ENCODE peak calls at places on chromosome 10, in ten cellular contexts. B is GM23248, R is fibroblast of lung, Z is aorta, T is ascending aorta, V is SK-N-SH, H is PC-3, L is GM23338, M is heart right ventricle, J is neuronal stem cell. G is an unnamed sample. For H3K27me3, the result is how much of the 10 kb centered on the place peaks cover.

GRCh38 chr10:114405011-114405350 is 679 bp upstream of the AFAP1L2 start:
- DNase-seq in B (no peak), R (no peak), Z (no peak), T (peak), V (no peak), H (no peak), L (no peak), M (no peak), J (no peak), G (no peak)

GRCh38 chr10:123800299-123800698 is 91.3 kb downstream of the CPXM2 start:
- DNase-seq in B (peak), R (no peak), Z (no peak), T (peak), V (no peak), H (no peak), L (no peak), M (peak), J (no peak), G (no peak)

GRCh38 chr10:71344154-71344915 is 25.3 kb downstream of the SLC29A3 start:
- DNase-seq in B (no peak), R (no peak), Z (no peak), T (no peak), V (no peak), H (no peak), L (peak), M (no peak), J (no peak), G (peak)

GRCh38 chr10:91042069-91042468 is 121.2 kb upstream of the ANKRD1 start:
- DNase-seq in B (no peak), R (peak), Z (no peak), T (no peak), V (no peak), H (no peak), L (no peak), M (no peak), J (no peak), G (no peak)

GRCh38 chr10:101032637-101033201 is 1.7 kb downstream of the SFXN3 start:
- DNase-seq in B (peak), R (peak), Z (peak), T (peak), V (peak), H (peak), L (no peak), M (peak), J (no peak), G (no peak)

GRCh38 chr10:35765039-35765662 is 123.1 kb upstream of the FZD8 start:
- DNase-seq in B (peak), R (no peak), Z (no peak), T (no peak), V (no peak), H (no peak), L (peak), M (peak), J (no peak), G (peak)

GRCh38 chr10:15116225-15116624 is 19.1 kb downstream of the RPP38 start:
- DNase-seq in B (no peak), R (no peak), Z (no peak), T (no peak), V (no peak), H (no peak), L (no peak), M (no peak), J (no peak), G (no peak)

GRCh38 chr10:34717429-34717828 is 97.7 kb downstream of the PARD3 start:
- DNase-seq in B (no peak), R (no peak), Z (no peak), T (no peak), V (no peak), H (no peak), L (no peak), M (no peak), J (no peak), G (no peak)

GRCh38 chr10:103458720-103459119 is at the start of gene CALHM1:
- DNase-seq in B (no peak), R (no peak), Z (no peak), T (no peak), V (no peak), H (no peak), L (peak), M (no peak), J (no peak), G (peak)

GRCh38 chr10:17214991-17215781 is 12.9 kb upstream of the VIM start:
- DNase-seq in B (peak), R (peak), Z (no peak), T (peak), V (no peak), H (peak), L (no peak), M (no peak), J (no peak), G (no peak)

GRCh38 chr10:58179238-58179637 is 88.5 kb downstream of the IPMK start:
- DNase-seq in B (no peak), R (peak), Z (no peak), T (no peak), V (no peak), H (peak), L (no peak), M (no peak), J (no peak), G (no peak)

GRCh38 chr10:89213191-89213808 is 6.2 kb upstream of the CH25H start:
- DNase-seq in B (peak), R (peak), Z (no peak), T (no peak), V (peak), H (peak), L (peak), M (no peak), J (peak), G (no peak)

GRCh38 chr10:75043256-75044121 is 68.0 kb upstream of the SAMD8 start:
- DNase-seq in B (no peak), R (no peak), Z (no peak), T (no peak), V (peak), H (no peak), L (peak), M (no peak), J (no peak), G (peak)

GRCh38 chr10:24849537-24850299 is 102.7 kb downstream of the PRTFDC1 start:
- DNase-seq in B (no peak), R (no peak), Z (no peak), T (no peak), V (no peak), H (peak), L (peak), M (no peak), J (no peak), G (no peak)

GRCh38 chr10:94315975-94316464 is 46.7 kb downstream of the NOC3L start:
- DNase-seq in B (peak), R (peak), Z (no peak), T (no peak), V (no peak), H (no peak), L (no peak), M (no peak), J (no peak), G (no peak)

GRCh38 chr10:79425074-79425532 is 20.3 kb downstream of the ZCCHC24 start:
- DNase-seq in B (no peak), R (no peak), Z (no peak), T (no peak), V (peak), H (no peak), L (no peak), M (no peak), J (no peak), G (no peak)

GRCh38 chr10:110113670-110114337 is 93.6 kb upstream of the MXI1 start:
- DNase-seq in B (no peak), R (no peak), Z (no peak), T (no peak), V (no peak), H (no peak), L (peak), M (no peak), J (no peak), G (no peak)

GRCh38 chr10:525565-526315 is 163.7 kb downstream of the DIP2C start:
- DNase-seq in B (peak), R (no peak), Z (no peak), T (peak), V (no peak), H (peak), L (no peak), M (no peak), J (no peak), G (no peak)

GRCh38 chr10:14554091-14554842 is 220.4 kb downstream of the FAM107B start:
- DNase-seq in B (no peak), R (no peak), Z (no peak), T (no peak), V (no peak), H (peak), L (peak), M (no peak), J (no peak), G (no peak)

GRCh38 chr10:120457431-120458172 is 575 bp downstream of the PLPP4 start:
- DNase-seq in B (peak), R (no peak), Z (no peak), T (no peak), V (no peak), H (no peak), L (peak), M (no peak), J (no peak), G (peak)

GRCh38 chr10:16843252-16843870 is 26.1 kb upstream of the RSU1 start:
- DNase-seq in B (peak), R (peak), Z (no peak), T (no peak), V (peak), H (peak), L (peak), M (peak), J (peak), G (no peak)

GRCh38 chr10:122141821-122142651 is 129.1 kb upstream of the BTBD16 start:
- DNase-seq in B (peak), R (peak), Z (peak), T (peak), V (no peak), H (peak), L (no peak), M (peak), J (no peak), G (no peak)

GRCh38 chr10:125844673-125845300 is 21.4 kb downstream of the BCCIP start:
- DNase-seq in B (no peak), R (no peak), Z (no peak), T (no peak), V (no peak), H (no peak), L (no peak), M (no peak), J (no peak), G (no peak)

GRCh38 chr10:132865851-132866600 is 76.3 kb downstream of the CFAP46 start:
- DNase-seq in B (no peak), R (no peak), Z (no peak), T (peak), V (no peak), H (no peak), L (no peak), M (no peak), J (no peak), G (peak)

GRCh38 chr10:7441395-7442161 is 30.7 kb upstream of the SFMBT2 start:
- DNase-seq in B (no peak), R (no peak), Z (no peak), T (no peak), V (no peak), H (no peak), L (no peak), M (no peak), J (no peak), G (no peak)

GRCh38 chr10:89869757-89870156 is 168.4 kb downstream of the KIF20B start:
- DNase-seq in B (no peak), R (no peak), Z (no peak), T (no peak), V (no peak), H (no peak), L (no peak), M (no peak), J (no peak), G (no peak)

GRCh38 chr10:36068542-36068941 is 426.4 kb upstream of the FZD8 start:
- DNase-seq in B (no peak), R (no peak), Z (no peak), T (no peak), V (no peak), H (no peak), L (no peak), M (no peak), J (no peak), G (no peak)

GRCh38 chr10:44627591-44628354 is 242.9 kb upstream of the CXCL12 start:
- DNase-seq in B (peak), R (peak), Z (no peak), T (no peak), V (no peak), H (peak), L (peak), M (no peak), J (no peak), G (no peak)

GRCh38 chr10:36725581-36726520 is 399.5 kb upstream of the ANKRD30A start:
- DNase-seq in B (peak), R (peak), Z (peak), T (no peak), V (peak), H (peak), L (peak), M (peak), J (peak), G (peak)

GRCh38 chr10:114444819-114445218 is 40.5 kb upstream of the AFAP1L2 start:
- DNase-seq in B (no peak), R (no peak), Z (no peak), T (no peak), V (no peak), H (no peak), L (no peak), M (no peak), J (no peak), G (peak)

GRCh38 chr10:70357447-70358035 is 24.9 kb downstream of the LRRC20 start:
- DNase-seq in B (peak), R (peak), Z (peak), T (no peak), V (no peak), H (peak), L (no peak), M (no peak), J (no peak), G (no peak)

GRCh38 chr10:62183442-62183841 is 85.2 kb downstream of the RTKN2 start:
- DNase-seq in B (no peak), R (no peak), Z (no peak), T (no peak), V (no peak), H (peak), L (no peak), M (no peak), J (no peak), G (no peak)

GRCh38 chr10:10204415-10204814 is 813.3 kb upstream of the CELF2 start:
- DNase-seq in B (no peak), R (no peak), Z (no peak), T (no peak), V (no peak), H (no peak), L (no peak), M (no peak), J (no peak), G (no peak)
- H3K27me3 ChIP-seq in B (under half), R (under half), Z (under half), T (under half), V (under half), H (under half), L (under half), M (under half), J (under half), G (under half)

GRCh38 chr10:77197544-77197943 is 440.1 kb downstream of the KCNMA1 start:
- DNase-seq in B (no peak), R (no peak), Z (no peak), T (no peak), V (no peak), H (no peak), L (no peak), M (no peak), J (no peak), G (no peak)

GRCh38 chr10:77192402-77192801 is 445.2 kb downstream of the KCNMA1 start:
- DNase-seq in B (no peak), R (no peak), Z (no peak), T (no peak), V (no peak), H (peak), L (no peak), M (no peak), J (no peak), G (no peak)

GRCh38 chr10:77191324-77192049 is 446.1 kb downstream of the KCNMA1 start:
- DNase-seq in B (no peak), R (no peak), Z (no peak), T (no peak), V (no peak), H (no peak), L (no peak), M (no peak), J (no peak), G (no peak)

GRCh38 chr10:77196616-77197015 is 441.0 kb downstream of the KCNMA1 start:
- DNase-seq in B (no peak), R (no peak), Z (no peak), T (no peak), V (no peak), H (no peak), L (no peak), M (no peak), J (no peak), G (no peak)

GRCh38 chr10:77195101-77195500 is 442.5 kb downstream of the KCNMA1 start:
- DNase-seq in B (peak), R (peak), Z (no peak), T (peak), V (no peak), H (peak), L (no peak), M (no peak), J (no peak), G (no peak)
- H3K27ac ChIP-seq in B (peak), R (no peak), Z (peak), T (peak), V (peak), H (peak), L (no peak), M (no peak), J (no peak), G (no peak)

GRCh38 chr10:22338260-22338894 is 6.9 kb upstream of the SPAG6 start:
- DNase-seq in B (no peak), R (no peak), Z (no peak), T (no peak), V (no peak), H (peak), L (peak), M (no peak), J (peak), G (no peak)

GRCh38 chr10:22333667-22334282 is 11.5 kb upstream of the SPAG6 start:
- DNase-seq in B (no peak), R (no peak), Z (no peak), T (no peak), V (no peak), H (no peak), L (no peak), M (no peak), J (no peak), G (no peak)

GRCh38 chr10:22333167-22333566 is 12.1 kb upstream of the SPAG6 start:
- DNase-seq in B (no peak), R (no peak), Z (no peak), T (no peak), V (no peak), H (no peak), L (no peak), M (no peak), J (peak), G (no peak)

GRCh38 chr10:22334414-22335203 is 10.7 kb upstream of the SPAG6 start:
- DNase-seq in B (no peak), R (no peak), Z (peak), T (no peak), V (no peak), H (no peak), L (peak), M (no peak), J (peak), G (peak)

GRCh38 chr10:22335204-22335956 is 9.9 kb upstream of the SPAG6 start:
- DNase-seq in B (peak), R (peak), Z (peak), T (peak), V (peak), H (peak), L (peak), M (no peak), J (no peak), G (peak)
- H3K27me3 ChIP-seq in B (half or more), R (under half), Z (under half), T (under half), V (under half), H (under half), L (half or more), M (half or more), J (half or more), G (half or more)

DNA sequence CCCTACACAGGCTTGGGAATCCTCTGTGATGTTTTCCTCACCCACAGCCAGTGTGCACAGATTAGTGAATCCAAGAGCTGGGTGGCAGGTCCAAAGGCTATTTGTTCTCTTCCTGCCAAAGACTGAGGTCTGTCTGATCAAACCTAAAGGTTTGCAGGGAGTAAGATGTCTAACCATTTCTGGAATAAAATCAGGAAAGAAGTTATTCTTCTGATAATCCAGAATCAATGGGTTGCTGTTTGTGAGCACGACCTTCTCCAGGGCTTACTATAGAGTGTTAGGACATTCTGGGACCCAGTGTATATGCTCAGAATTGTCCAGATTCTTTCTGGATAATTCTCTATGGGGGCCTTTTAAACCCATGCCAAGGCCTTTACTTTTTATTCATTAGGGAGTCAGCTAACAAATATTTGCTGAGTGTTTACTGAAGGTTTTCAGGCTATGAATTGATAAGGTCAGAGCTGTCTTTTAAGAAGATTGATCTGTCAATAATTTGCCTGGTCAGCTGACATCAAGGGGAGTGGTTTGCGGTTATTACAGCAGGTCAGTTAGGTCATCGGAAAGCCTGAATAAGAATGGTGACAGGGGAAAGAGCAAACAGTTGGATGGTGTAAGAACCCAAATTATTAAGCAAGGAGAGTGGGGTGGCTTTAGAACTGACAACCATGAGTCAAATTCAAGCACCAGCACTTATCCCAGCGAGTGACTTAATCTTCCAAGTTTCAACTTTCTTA is 7.5 kb upstream of the TECTB start:
- DNase-seq in B (peak), R (no peak), Z (no peak), T (no peak), V (no peak), H (no peak), L (no peak), M (no peak), J (no peak), G (no peak)
- H3K27ac ChIP-seq in B (no peak), R (no peak), Z (no peak), T (no peak), V (no peak), H (no peak), L (no peak), M (no peak), J (no peak), G (no peak)

G was measured in endodermal cell.